ENCODE peak calls at places on chromosome 5, in seven cellular contexts. S, Y, D, Q, G, H and R are unnamed samples.

GRCh38 chr5:1779021-1779680 is 20.5 kb downstream of the MRPL36 start:
- DNase-seq in Y (peak), H (no peak), Q (no peak), S (no peak), D (no peak), G (peak), R (no peak)

GRCh38 chr5:68049053-68049713 is 166.4 kb upstream of the PIK3R1 start:
- DNase-seq in D (no peak), S (no peak), Q (no peak), G (no peak), H (no peak), Y (no peak), R (no peak)

GRCh38 chr5:14457475-14457874 is 124.1 kb upstream of the OTULINL start:
- DNase-seq in Y (no peak), D (no peak), H (no peak), Q (no peak), G (no peak), S (no peak), R (no peak)

GRCh38 chr5:145495741-145496140 is 339.4 kb downstream of the PRELID2 start:
- DNase-seq in Q (no peak), G (no peak), S (peak), D (peak), Y (no peak), H (no peak), R (no peak)

GRCh38 chr5:63233906-63234305 is 655.3 kb downstream of the LRRC70 start:
- DNase-seq in D (no peak), S (no peak), H (no peak), Y (no peak), Q (no peak), G (no peak), R (no peak)

GRCh38 chr5:149646564-149646963 is 65.3 kb downstream of the ARHGEF37 start:
- DNase-seq in H (no peak), D (no peak), S (no peak), Y (no peak), G (no peak), Q (no peak), R (no peak)

GRCh38 chr5:18105449-18105848 is 471.2 kb downstream of the TAF11L14 start:
- DNase-seq in S (no peak), G (no peak), H (no peak), Y (no peak), D (no peak), Q (no peak), R (no peak)

GRCh38 chr5:151167022-151167421 is 9.4 kb upstream of the ANXA6 start:
- DNase-seq in Y (no peak), H (no peak), D (no peak), Q (no peak), G (no peak), S (no peak), R (no peak)

GRCh38 chr5:142110046-142110531 is 1.5 kb downstream of the NDFIP1 start:
- DNase-seq in H (peak), D (no peak), Y (no peak), S (peak), G (peak), Q (peak), R (no peak)

GRCh38 chr5:175861337-175862130 is 9.8 kb upstream of the CPLX2 start:
- DNase-seq in S (peak), H (no peak), D (no peak), Q (no peak), Y (no peak), G (no peak), R (no peak)

GRCh38 chr5:178388381-178389030 is 155.9 kb upstream of the PHYKPL start:
- DNase-seq in H (no peak), S (no peak), Y (peak), D (peak), Q (no peak), G (peak), R (peak)

GRCh38 chr5:125560476-125561225 is 814.2 kb upstream of the ZNF608 start:
- DNase-seq in D (no peak), H (no peak), Q (no peak), S (no peak), Y (no peak), G (no peak), R (no peak)

GRCh38 chr5:35138232-35138631 is 90.5 kb upstream of the AGXT2 start:
- DNase-seq in S (no peak), Q (no peak), D (no peak), G (no peak), H (no peak), Y (no peak), R (no peak)

GRCh38 chr5:113240951-113241726 is 193.7 kb downstream of the TSSK1B start:
- DNase-seq in Y (no peak), Q (no peak), H (no peak), S (no peak), G (no peak), D (no peak), R (no peak)

GRCh38 chr5:123436201-123436600 is 13.0 kb upstream of the CEP120 start:
- DNase-seq in Y (no peak), Q (no peak), S (no peak), D (no peak), G (no peak), H (no peak), R (no peak)

GRCh38 chr5:89457411-89458329 is 574.7 kb upstream of the MEF2C start:
- DNase-seq in H (no peak), Q (peak), D (no peak), S (no peak), G (peak), Y (peak), R (no peak)

GRCh38 chr5:66306844-66307315 is 162.8 kb downstream of the SREK1 start:
- DNase-seq in S (no peak), D (no peak), Y (no peak), G (no peak), H (no peak), Q (no peak), R (no peak)

GRCh38 chr5:125189451-125190051 is 443.1 kb upstream of the ZNF608 start:
- DNase-seq in Y (no peak), G (no peak), S (no peak), Q (no peak), H (no peak), D (no peak), R (no peak)

GRCh38 chr5:111127453-111128195 is 35.5 kb downstream of the WDR36 start:
- DNase-seq in S (no peak), D (no peak), Y (no peak), G (no peak), Q (no peak), H (no peak), R (no peak)

GRCh38 chr5:168727547-168728120 is 148.5 kb upstream of the PANK3 start:
- DNase-seq in G (no peak), H (no peak), D (no peak), Q (no peak), S (no peak), Y (no peak), R (no peak)

GRCh38 chr5:66710557-66710956 is 114.4 kb downstream of the MAST4 start:
- DNase-seq in Y (no peak), S (no peak), H (no peak), Q (no peak), D (no peak), G (no peak), R (peak)

GRCh38 chr5:131515348-131515747 is 119.7 kb downstream of the RAPGEF6 start:
- DNase-seq in D (no peak), H (no peak), Y (no peak), Q (no peak), S (no peak), G (no peak), R (no peak)

GRCh38 chr5:102792705-102793104 is 37.6 kb downstream of the PAM start:
- DNase-seq in S (peak), Y (no peak), Q (no peak), G (no peak), D (no peak), H (no peak), R (no peak)

GRCh38 chr5:177495243-177496060 is 2.0 kb downstream of the PDLIM7 start:
- DNase-seq in G (peak), D (peak), Y (no peak), H (no peak), Q (peak), S (peak), R (peak)

GRCh38 chr5:116382025-116382873 is 192.4 kb downstream of the SEMA6A start:
- DNase-seq in G (no peak), D (no peak), Q (no peak), S (no peak), Y (no peak), H (no peak), R (no peak)

GRCh38 chr5:32090026-32090754 is 83.9 kb downstream of the GOLPH3 start:
- DNase-seq in D (no peak), H (no peak), S (no peak), Y (no peak), Q (no peak), G (no peak), R (no peak)

GRCh38 chr5:166074839-166075481 is 2216.5 kb upstream of the WWC1 start:
- DNase-seq in G (no peak), D (no peak), Y (no peak), Q (no peak), H (no peak), S (no peak), R (no peak)

GRCh38 chr5:110824936-110825441 is 86.2 kb downstream of the SLC25A46 start:
- DNase-seq in D (no peak), Y (no peak), S (no peak), Q (no peak), H (no peak), G (no peak), R (no peak)

GRCh38 chr5:61805101-61805500 is 473.0 kb downstream of the ZSWIM6 start:
- DNase-seq in G (no peak), Q (no peak), S (no peak), Y (no peak), H (no peak), D (no peak), R (no peak)

GRCh38 chr5:154713615-154714125 is 41.5 kb upstream of the LARP1 start:
- DNase-seq in D (no peak), G (peak), S (peak), Y (no peak), H (no peak), Q (no peak), R (no peak)
- TF ChIP-seq POLR2A in D (no peak), G (no peak), S (no peak), Y (no peak), H (no peak), Q (no peak), R (no peak)

GRCh38 chr5:170719551-170719950 is 64.0 kb upstream of the GABRP start:
- DNase-seq in Y (no peak), Q (no peak), G (no peak), H (no peak), S (no peak), D (no peak), R (no peak)
- TF ChIP-seq EP300 in Y (no peak), Q (no peak), G (no peak), H (no peak), S (no peak), D (no peak), R (no peak)

DNA sequence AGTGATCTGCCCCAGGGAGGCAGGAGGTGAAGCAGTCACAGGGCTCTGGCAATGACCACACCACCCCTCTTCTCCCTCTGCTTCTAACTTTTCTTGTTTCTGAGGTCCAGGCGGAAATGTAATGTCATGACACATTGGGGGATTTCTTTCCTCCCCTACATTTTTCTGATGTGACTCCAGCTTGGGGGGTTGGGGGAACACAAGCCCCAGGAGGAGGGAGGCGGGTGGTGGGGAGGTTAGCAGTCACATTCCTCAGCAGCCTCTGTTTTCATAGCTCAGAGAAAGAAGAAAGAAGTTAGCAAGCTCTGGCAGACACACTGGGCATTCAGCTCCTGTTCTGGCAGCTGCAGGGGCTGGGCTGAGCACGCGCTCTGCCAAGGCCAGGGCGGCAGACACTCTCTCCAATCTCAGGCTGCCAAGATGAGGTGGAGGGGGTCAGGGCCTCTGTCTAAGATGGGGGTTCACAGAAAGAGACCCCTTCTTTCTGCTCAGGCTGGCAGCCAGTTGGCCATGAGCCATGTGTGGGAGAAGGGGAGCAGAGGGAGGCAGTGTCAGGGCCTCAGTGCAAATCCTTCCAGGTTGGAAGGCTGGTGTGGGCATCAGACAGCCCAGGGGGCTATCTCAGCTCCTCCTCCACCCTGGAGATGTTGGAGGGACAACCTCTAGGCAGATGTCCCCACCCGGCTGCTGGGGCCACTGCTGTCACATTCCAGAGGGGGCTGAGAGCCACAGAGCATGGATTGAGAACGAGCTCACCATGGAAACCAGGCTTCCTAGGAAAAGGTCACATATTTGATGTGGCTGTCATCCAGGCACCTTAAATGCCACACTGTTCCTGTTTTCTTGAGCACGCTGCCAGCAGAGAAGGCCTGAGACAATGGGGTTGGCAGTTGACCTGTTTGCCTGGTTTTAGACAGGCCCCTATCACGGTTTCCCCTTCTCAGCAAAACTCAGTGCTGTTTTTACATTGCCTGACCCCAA is 20.1 kb upstream of the PFDN1 start:
- DNase-seq in Q (no peak), H (no peak), G (peak), Y (no peak), D (peak), S (peak), R (peak)
- TF ChIP-seq POLR2A in Q (no peak), H (no peak), G (no peak), Y (no peak), D (no peak), S (no peak), R (no peak)

DNA sequence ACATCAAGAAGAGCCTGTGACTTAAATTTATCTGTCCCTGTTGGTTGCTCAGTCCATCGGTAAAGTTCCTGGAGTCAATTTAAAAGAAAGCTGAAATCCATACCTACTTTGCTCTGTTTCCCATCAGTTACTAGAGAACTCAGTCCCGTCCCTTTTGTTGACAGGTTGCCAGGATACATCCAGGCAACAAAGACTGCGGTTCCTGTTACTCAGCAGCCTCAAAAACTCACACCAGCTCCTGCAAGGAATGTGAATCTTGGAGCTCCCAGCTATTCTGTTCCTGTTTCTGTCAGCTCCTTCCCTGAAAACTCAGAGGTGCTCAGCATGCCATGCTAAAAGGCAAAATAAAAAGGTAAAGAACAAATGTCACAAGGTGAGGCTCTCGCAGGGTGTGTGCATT is at the start of gene ZNF474:
- DNase-seq in S (no peak), Y (no peak), Q (peak), D (no peak), G (peak), H (no peak), R (no peak)
- TF ChIP-seq EP300 in S (no peak), Y (no peak), Q (no peak), D (no peak), G (no peak), H (no peak), R (no peak)